ENCODE peak calls at places on chromosomes 6 and 20, in six cellular contexts. F is left lung, C is endodermal cell, W is pancreas, B is astrocyte, J is left ventricle myocardium inferior. S is an unnamed sample. For H3K9me3, the result is how much of the 10 kb centered on the place peaks cover.

GRCh38 chr6:73451166-73452106 is 661 bp downstream of the CGAS start:
- DNase-seq in F (peak), C (peak), W (peak), B (peak), J (peak), S (peak)

GRCh38 chr6:143002686-143003085 is 57.7 kb upstream of the HIVEP2 start:
- DNase-seq in F (no peak), C (no peak), W (no peak), B (no peak), J (no peak), S (no peak)

GRCh38 chr6:130676077-130676772 is 151.0 kb upstream of the SMLR1 start:
- DNase-seq in F (no peak), C (peak), W (no peak), B (no peak), J (no peak), S (no peak)

GRCh38 chr20:53706511-53707031 is 112.9 kb upstream of the ZNF217 start:
- DNase-seq in F (no peak), C (no peak), W (no peak), B (peak), J (no peak), S (no peak)

GRCh38 chr6:53605543-53606235 is 59.9 kb downstream of the KLHL31 start:
- DNase-seq in F (no peak), C (no peak), W (no peak), B (no peak), J (no peak), S (no peak)

GRCh38 chr20:49740807-49741206 is 27.1 kb upstream of the B4GALT5 start:
- DNase-seq in F (no peak), C (no peak), W (no peak), B (no peak), J (no peak), S (no peak)

GRCh38 chr6:142926494-142927273 is 18.3 kb downstream of the HIVEP2 start:
- DNase-seq in F (peak), C (peak), W (peak), B (peak), J (peak), S (peak)

GRCh38 chr6:136324981-136325380 is 35.3 kb upstream of the BCLAF1 start:
- DNase-seq in F (no peak), C (no peak), W (no peak), B (no peak), J (no peak), S (no peak)

GRCh38 chr6:16519265-16520242 is 241.7 kb downstream of the ATXN1 start:
- DNase-seq in F (no peak), C (peak), W (peak), B (peak), J (no peak), S (no peak)

GRCh38 chr6:157227202-157228166 is 95.8 kb downstream of the TMEM242 start:
- DNase-seq in F (no peak), C (peak), W (no peak), B (no peak), J (no peak), S (no peak)

GRCh38 chr6:50959081-50959641 is 140.5 kb downstream of the TFAP2B start:
- DNase-seq in F (no peak), C (no peak), W (no peak), B (no peak), J (no peak), S (no peak)

GRCh38 chr20:50309280-50309763 is 118.7 kb downstream of the CEBPB start:
- DNase-seq in F (no peak), C (no peak), W (no peak), B (peak), J (no peak), S (no peak)

GRCh38 chr20:25860531-25861150 is 164.0 kb upstream of the ZNF337 start:
- DNase-seq in F (no peak), C (no peak), W (peak), B (no peak), J (no peak), S (no peak)
- H3K9me3 ChIP-seq in F (under half), C (under half), W (under half), B (under half), J (under half), S (under half)

GRCh38 chr6:35496851-35497570 is at the start of gene TEAD3:
- DNase-seq in F (peak), C (peak), W (no peak), B (peak), J (peak), S (peak)
- TF ChIP-seq CTCF in F (no peak), C (peak), W (no peak), B (no peak), J (peak), S (no peak)

DNA sequence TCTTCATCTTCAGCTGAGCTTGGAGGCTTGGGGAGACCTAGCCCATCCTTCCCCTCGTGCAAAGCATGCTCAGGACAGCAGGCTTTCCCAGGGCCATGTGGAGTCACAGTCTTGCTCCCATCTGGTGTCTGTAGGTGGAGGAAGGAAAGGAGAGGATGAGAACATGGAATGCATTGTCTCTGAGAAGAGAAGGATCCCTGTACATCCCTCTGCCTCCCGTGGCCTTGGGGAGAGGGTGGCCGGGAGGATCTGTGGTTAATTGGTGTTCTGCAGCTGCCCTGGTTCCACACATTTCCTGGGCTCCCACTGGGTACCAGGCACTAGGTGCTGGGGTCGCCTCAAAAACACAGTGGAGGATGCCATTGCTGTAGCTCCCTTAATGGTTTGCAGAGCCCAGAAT is 134.5 kb downstream of the PHACTR3 start:
- DNase-seq in F (no peak), C (no peak), W (no peak), B (no peak), J (no peak), S (no peak)
- H3K9me3 ChIP-seq in F (under half), C (under half), W (under half), B (under half), J (under half), S (under half)

GRCh38 chr20:31739550-31739863 is 417 bp downstream of the TPX2 start:
- DNase-seq in F (no peak), C (no peak), W (no peak), B (no peak), J (no peak), S (no peak)

GRCh38 chr20:31740208-31740607 is 1.1 kb downstream of the TPX2 start:
- DNase-seq in F (no peak), C (no peak), W (no peak), B (peak), J (no peak), S (no peak)

GRCh38 chr20:31740656-31741323 is 1.7 kb downstream of the TPX2 start:
- DNase-seq in F (no peak), C (no peak), W (no peak), B (no peak), J (no peak), S (no peak)

DNA sequence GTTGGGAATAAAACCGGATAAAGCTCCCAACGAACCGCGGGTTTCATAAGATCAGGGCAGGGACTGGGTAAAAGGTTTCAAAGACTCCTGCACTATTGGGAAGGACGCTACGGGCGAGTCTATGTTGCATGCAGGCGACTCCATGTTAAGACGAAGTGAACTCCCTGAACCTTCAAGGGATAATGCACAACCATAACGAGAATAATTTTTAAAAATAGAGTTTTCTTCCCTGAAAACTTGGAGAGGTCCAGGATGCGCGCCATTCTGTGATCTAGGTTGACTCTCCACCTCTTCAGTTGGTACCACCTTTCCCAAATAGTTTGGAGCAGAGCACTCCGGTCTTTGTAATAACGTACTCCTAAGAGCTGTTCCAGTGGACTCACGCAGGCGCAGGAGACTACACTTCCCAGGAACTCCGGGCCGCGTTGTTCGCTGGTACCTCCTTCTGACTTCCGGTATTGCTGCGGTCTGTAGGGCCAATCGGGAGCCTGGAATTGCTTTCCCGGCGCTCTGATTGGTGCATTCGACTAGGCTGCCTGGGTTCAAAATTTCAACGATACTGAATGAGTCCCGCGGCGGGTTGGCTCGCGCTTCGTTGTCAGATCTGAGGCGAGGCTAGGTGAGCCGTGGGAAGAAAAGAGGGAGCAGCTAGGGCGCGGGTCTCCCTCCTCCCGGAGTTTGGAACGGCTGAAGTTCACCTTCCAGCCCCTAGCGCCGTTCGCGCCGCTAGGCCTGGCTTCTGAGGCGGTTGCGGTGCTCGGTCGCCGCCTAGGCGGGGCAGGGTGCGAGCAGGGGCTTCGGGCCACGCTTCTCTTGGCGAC is at the start of gene TPX2:
- DNase-seq in F (peak), C (peak), W (peak), B (peak), J (peak), S (peak)
- TF ChIP-seq CTCF in F (no peak), C (peak), W (no peak), B (no peak), J (peak), S (no peak)

DNA sequence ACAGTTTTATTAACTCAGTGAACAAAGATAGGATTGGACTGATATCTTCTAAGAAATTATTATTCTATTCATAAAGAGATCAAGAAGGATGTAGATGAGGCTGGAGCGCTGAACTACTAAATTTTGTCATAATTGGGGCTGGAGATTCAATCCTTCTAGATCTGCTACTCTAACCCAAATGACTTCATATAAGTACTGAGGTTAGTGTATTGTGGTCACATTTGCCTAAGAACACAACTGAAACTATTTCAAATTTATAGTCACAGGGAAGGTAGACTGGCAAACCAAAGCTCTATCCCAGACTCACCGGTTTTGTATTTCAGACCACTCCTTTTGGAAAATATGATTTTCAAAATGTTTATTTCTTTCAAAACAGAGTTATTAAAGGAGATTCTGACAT is 96.7 kb downstream of the BMP5 start:
- DNase-seq in F (no peak), C (no peak), W (no peak), B (no peak), J (no peak), S (no peak)
- H3K9me3 ChIP-seq in F (under half), C (under half), W (under half), B (under half), J (under half), S (under half)

DNA sequence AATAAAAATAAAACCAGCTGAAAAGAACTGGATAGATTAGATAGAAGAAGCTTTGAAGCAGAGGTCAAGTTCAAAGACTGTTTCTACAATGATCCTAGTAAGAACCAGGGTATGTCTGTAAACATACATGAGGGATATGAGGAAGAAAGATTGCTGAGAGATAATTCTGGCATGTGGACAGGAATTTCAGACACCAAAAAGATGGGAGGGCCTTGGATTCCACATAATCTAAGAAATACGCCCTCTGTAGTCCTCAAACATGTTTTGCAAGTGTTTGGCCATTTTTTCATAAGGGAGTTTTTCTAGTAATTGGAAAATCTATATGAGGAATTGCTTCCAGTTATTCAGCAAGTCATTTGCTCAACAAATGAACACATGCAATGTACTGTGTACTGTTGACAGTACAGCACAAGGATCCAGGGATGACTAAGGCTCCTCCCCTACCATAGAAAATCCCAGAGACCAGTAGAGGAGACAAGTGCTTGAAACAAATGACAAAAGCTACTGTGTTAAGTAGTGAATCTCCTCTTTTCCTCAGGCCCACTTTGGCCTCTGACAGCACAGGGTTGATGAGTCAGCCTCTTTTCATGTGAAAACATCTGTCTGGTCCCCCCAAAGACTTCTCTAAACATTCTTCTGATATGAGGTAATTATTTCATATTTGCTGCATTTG is 795.9 kb downstream of the MAFB start:
- DNase-seq in F (no peak), C (no peak), W (no peak), B (peak), J (no peak), S (no peak)
- TF ChIP-seq CTCF in F (no peak), C (peak), W (no peak), B (peak), J (no peak), S (no peak)